ENCODE peak calls at places on chromosomes 3 and 15, in five cellular contexts. E is GM12891, Y is fibroblast of the conjunctiva, W is BJ, X is GM19239. O is an unnamed sample.

GRCh38 chr3:189799366-189799765 is 168.2 kb downstream of the TP63 start:
- DNase-seq in E (no peak), Y (no peak), W (no peak), X (no peak), O (no peak)

GRCh38 chr15:74651251-74651741 is 35.7 kb downstream of the CLK3 start:
- DNase-seq in E (no peak), Y (no peak), W (no peak), X (no peak), O (no peak)

GRCh38 chr3:119362010-119362409 is 67.8 kb downstream of the ARHGAP31 start:
- DNase-seq in E (no peak), Y (no peak), W (no peak), X (no peak), O (no peak)

GRCh38 chr3:127370906-127371305 is 83.1 kb upstream of the PRR20G start:
- DNase-seq in E (no peak), Y (no peak), W (no peak), X (no peak), O (no peak)

GRCh38 chr3:23253214-23253613 is 50.1 kb downstream of the UBE2E2 start:
- DNase-seq in E (no peak), Y (no peak), W (no peak), X (no peak), O (no peak)

GRCh38 chr3:17195192-17195611 is 310.4 kb downstream of the PLCL2 start:
- DNase-seq in E (peak), Y (peak), W (no peak), X (peak), O (peak)

GRCh38 chr3:33425456-33425855 is 14.7 kb downstream of the UBP1 start:
- DNase-seq in E (no peak), Y (no peak), W (no peak), X (no peak), O (no peak)

GRCh38 chr3:87801409-87801808 is 257.4 kb downstream of the CGGBP1 start:
- DNase-seq in E (no peak), Y (no peak), W (no peak), X (no peak), O (no peak)

GRCh38 chr3:14870564-14871060 is 51.9 kb downstream of the FGD5 start:
- DNase-seq in E (no peak), Y (no peak), W (no peak), X (no peak), O (no peak)

GRCh38 chr15:60399246-60399915 is 1.6 kb upstream of the ANXA2 start:
- DNase-seq in E (no peak), Y (no peak), W (no peak), X (no peak), O (no peak)

GRCh38 chr3:59783468-59783988 is 733.7 kb upstream of the CFAP20DC start:
- DNase-seq in E (no peak), Y (no peak), W (no peak), X (no peak), O (no peak)

GRCh38 chr15:70100495-70101331 is 3.0 kb upstream of the TLE3 start:
- DNase-seq in E (no peak), Y (no peak), W (no peak), X (no peak), O (no peak)

GRCh38 chr3:139340784-139341183 is 3.0 kb upstream of the MRPS22 start:
- DNase-seq in E (no peak), Y (no peak), W (no peak), X (no peak), O (no peak)

GRCh38 chr3:13121553-13122001 is 48.3 kb upstream of the IQSEC1 start:
- DNase-seq in E (no peak), Y (no peak), W (no peak), X (no peak), O (no peak)

GRCh38 chr3:50238549-50239026 is 2.6 kb downstream of the GNAI2 start:
- DNase-seq in E (no peak), Y (no peak), W (no peak), X (no peak), O (peak)

GRCh38 chr3:182814419-182815160 is 21.3 kb downstream of the ATP11B start:
- DNase-seq in E (no peak), Y (no peak), W (no peak), X (no peak), O (no peak)

GRCh38 chr3:148600902-148601765 is 96.6 kb upstream of the AGTR1 start:
- DNase-seq in E (no peak), Y (no peak), W (no peak), X (no peak), O (no peak)

GRCh38 chr3:111311709-111312235 is 230.2 kb upstream of the CD96 start:
- DNase-seq in E (no peak), Y (no peak), W (no peak), X (peak), O (no peak)

GRCh38 chr15:39624806-39625205 is 43.9 kb downstream of the THBS1 start:
- DNase-seq in E (no peak), Y (peak), W (peak), X (no peak), O (no peak)

GRCh38 chr15:70268698-70269251 is 171.1 kb upstream of the TLE3 start:
- DNase-seq in E (no peak), Y (no peak), W (no peak), X (no peak), O (no peak)

GRCh38 chr3:59772416-59773408 is 722.9 kb upstream of the CFAP20DC start:
- DNase-seq in E (no peak), Y (no peak), W (no peak), X (no peak), O (no peak)

O was measured in frontal cortex.